ENCODE peak calls at places on chromosomes 11 and 22, in seven cellular contexts. E is MM.1S, R is PC-3, K is HCT116, Q is GM23248, T is hepatocyte, N is GM23338. W is an unnamed sample.

GRCh38 chr11:105297463-105297862 is 157.9 kb upstream of the CARD18 start:
- DNase-seq in E (no peak), R (peak; percentile 57), K (no peak), Q (peak; percentile 63), T (no peak), N (no peak), W (no peak)

GRCh38 chr11:114796954-114797721 is 118.8 kb downstream of the NXPE2 start:
- DNase-seq in E (no peak), R (peak; percentile 8), K (no peak), Q (no peak), T (no peak), N (no peak), W (no peak)

GRCh38 chr11:64244966-64245365 is 1.8 kb downstream of the PPP1R14B start:
- DNase-seq in E (no peak), R (no peak), K (no peak), Q (no peak), T (no peak), N (no peak), W (no peak)

GRCh38 chr11:126339866-126340434 is 15.5 kb upstream of the ST3GAL4 start:
- DNase-seq in E (no peak), R (peak; percentile 89), K (no peak), Q (peak; percentile 32), T (no peak), N (no peak), W (peak; percentile 97)

GRCh38 chr11:112837162-112837826 is 123.9 kb upstream of the NCAM1 start:
- DNase-seq in E (no peak), R (peak; percentile 9), K (peak; percentile 6), Q (peak; percentile 3), T (no peak), N (peak; percentile 32), W (no peak)

GRCh38 chr11:115084191-115084590 is 405.9 kb downstream of the NXPE2 start:
- DNase-seq in E (no peak), R (no peak), K (no peak), Q (no peak), T (no peak), N (no peak), W (no peak)

GRCh38 chr11:75269896-75270295 is 29.3 kb downstream of the TPBGL start:
- DNase-seq in E (no peak), R (no peak), K (no peak), Q (no peak), T (no peak), N (no peak), W (no peak)

GRCh38 chr11:61080526-61080925 is 21.8 kb upstream of the CD5 start:
- DNase-seq in E (no peak), R (no peak), K (no peak), Q (no peak), T (no peak), N (no peak), W (no peak)

GRCh38 chr22:22010358-22010757 is 27.8 kb upstream of the TOP3B start:
- DNase-seq in E (no peak), R (no peak), K (no peak), Q (no peak), T (no peak), N (no peak), W (no peak)

GRCh38 chr11:11349051-11349450 is 4.0 kb downstream of the CSNK2A3 start:
- DNase-seq in E (no peak), R (no peak), K (no peak), Q (no peak), T (no peak), N (no peak), W (no peak)

GRCh38 chr22:21857501-21857914 is 9.9 kb downstream of the MAPK1 start:
- DNase-seq in E (no peak), R (no peak), K (no peak), Q (peak; percentile 21), T (no peak), N (no peak), W (no peak)

GRCh38 chr22:33770723-33771122 is 149.6 kb downstream of the LARGE1 start:
- DNase-seq in E (no peak), R (no peak), K (no peak), Q (no peak), T (no peak), N (no peak), W (no peak)

GRCh38 chr11:132987936-132988335 is 544.4 kb downstream of the OPCML start:
- DNase-seq in E (no peak), R (no peak), K (no peak), Q (peak; percentile 68), T (no peak), N (no peak), W (no peak)

DNA sequence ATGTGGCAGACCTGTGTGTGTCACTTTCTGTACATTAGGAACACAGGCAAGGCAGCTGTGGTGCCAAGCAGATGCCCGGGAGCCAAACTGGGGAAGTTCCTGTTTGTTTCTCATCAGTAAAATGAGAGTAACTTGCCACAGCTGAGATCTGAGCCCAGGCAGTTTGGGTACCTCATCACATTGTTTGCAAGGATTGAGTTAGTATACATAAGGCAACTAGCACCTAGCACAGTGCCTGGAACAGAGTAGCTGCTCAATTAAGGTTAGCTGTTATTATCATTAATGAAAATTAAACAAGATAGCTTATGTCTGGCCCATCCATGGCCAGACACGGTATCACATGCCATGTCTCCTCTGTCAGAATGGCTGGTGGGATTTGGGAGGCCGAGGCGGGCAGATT is 7.8 kb downstream of the SOX10 start:
- DNase-seq in E (no peak), R (no peak), K (no peak), Q (no peak), T (no peak), N (no peak), W (no peak)
- H3K9me2 ChIP-seq in E (no peaks in the 10 kb centered on the region), R (no peaks in the 10 kb centered on the region), K (no peaks in the 10 kb centered on the region), Q (no peaks in the 10 kb centered on the region), T (no peaks in the 10 kb centered on the region), N (no peaks in the 10 kb centered on the region), W (no peaks in the 10 kb centered on the region)

GRCh38 chr22:41910599-41911291 is 4.1 kb downstream of the SHISA8 start:
- DNase-seq in E (no peak), R (peak; percentile 9), K (no peak), Q (peak; percentile 67), T (peak; percentile 38), N (peak; percentile 45), W (peak; percentile 28)

GRCh38 chr22:41913040-41913719 is 1.7 kb downstream of the SHISA8 start:
- DNase-seq in E (no peak), R (no peak), K (no peak), Q (no peak), T (no peak), N (no peak), W (no peak)

GRCh38 chr22:41911292-41911611 is 3.6 kb downstream of the SHISA8 start:
- DNase-seq in E (no peak), R (no peak), K (no peak), Q (no peak), T (no peak), N (no peak), W (no peak)

GRCh38 chr22:41913842-41914534 is 886 bp downstream of the SHISA8 start:
- DNase-seq in E (no peak), R (no peak), K (no peak), Q (peak; percentile 18), T (no peak), N (peak; percentile 84), W (no peak)

GRCh38 chr22:41912338-41913039 is 2.4 kb downstream of the SHISA8 start:
- DNase-seq in E (no peak), R (no peak), K (no peak), Q (no peak), T (no peak), N (no peak), W (no peak)
- TF ChIP-seq EZH2 in E (no peak), R (no peak), K (no peak), Q (no peak), T (no peak), N (no peak), W (no peak)

GRCh38 chr11:72397333-72397732 is 37.0 kb downstream of the CLPB start:
- DNase-seq in E (no peak), R (no peak), K (no peak), Q (no peak), T (no peak), N (no peak), W (no peak)
- H3K9me2 ChIP-seq in E (no peaks in the 10 kb centered on the region), R (no peaks in the 10 kb centered on the region), K (no peaks in the 10 kb centered on the region), Q (no peaks in the 10 kb centered on the region), T (no peaks in the 10 kb centered on the region), N (no peaks in the 10 kb centered on the region), W (no peaks in the 10 kb centered on the region)

GRCh38 chr11:2409701-2410468 is 9.3 kb downstream of the TSSC4 start:
- DNase-seq in E (no peak), R (no peak), K (no peak), Q (no peak), T (no peak), N (no peak), W (no peak)
- TF ChIP-seq EZH2 in E (no peak), R (no peak), K (no peak), Q (no peak), T (no peak), N (no peak), W (no peak)

DNA sequence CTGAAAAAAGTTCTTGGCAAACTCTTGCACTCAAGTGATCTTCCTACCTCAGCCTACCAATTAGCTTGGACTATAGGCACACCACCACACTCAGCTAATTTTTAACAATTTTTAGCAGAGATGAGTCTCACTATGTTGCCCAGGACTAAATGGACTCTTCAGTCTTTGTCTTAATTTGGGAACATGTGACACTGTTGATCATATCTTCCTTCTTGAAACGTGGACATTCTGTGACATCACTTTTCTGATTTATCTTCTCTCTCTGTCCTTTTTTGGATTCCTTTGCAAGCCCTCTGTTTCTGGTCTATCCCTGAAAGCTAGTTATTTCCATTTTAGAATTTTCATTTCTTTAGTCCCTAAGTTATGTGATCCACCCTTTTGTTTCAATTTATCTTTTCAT is 42.0 kb downstream of the RSF1 start:
- DNase-seq in E (no peak), R (no peak), K (no peak), Q (no peak), T (no peak), N (no peak), W (no peak)
- H3K9me2 ChIP-seq in E (no peaks in the 10 kb centered on the region), R (no peaks in the 10 kb centered on the region), K (no peaks in the 10 kb centered on the region), Q (no peaks in the 10 kb centered on the region), T (no peaks in the 10 kb centered on the region), N (no peaks in the 10 kb centered on the region), W (no peaks in the 10 kb centered on the region)

DNA sequence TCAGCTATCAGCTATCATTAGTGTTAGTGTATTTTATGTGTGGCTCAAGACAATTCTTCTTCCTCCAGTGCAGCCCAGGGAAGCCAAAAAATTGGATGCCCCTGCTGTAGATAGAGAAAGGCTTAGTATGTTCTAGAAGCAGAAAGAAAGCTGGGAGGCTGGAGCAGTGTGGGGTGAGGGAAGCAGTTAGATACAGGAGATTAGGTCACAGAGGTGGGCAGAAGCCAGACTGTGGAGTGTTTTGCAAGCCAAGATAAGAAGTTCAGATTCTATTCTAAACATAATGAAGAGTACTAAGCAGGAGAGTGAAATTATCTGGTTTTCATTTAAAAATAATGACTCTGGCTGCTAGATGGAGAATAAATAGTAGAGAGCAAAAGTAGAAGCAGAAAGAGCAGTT is 381.7 kb downstream of the DCDC1 start:
- DNase-seq in E (no peak), R (no peak), K (no peak), Q (no peak), T (no peak), N (no peak), W (no peak)
- TF ChIP-seq EZH2 in E (no peak), R (no peak), K (no peak), Q (no peak), T (no peak), N (no peak), W (no peak)